ENCODE peak calls at places on chromosomes 1 and 21, in five cellular contexts. J is CD8-positive, alpha-beta T cell; K is caudate nucleus; N is dorsolateral prefrontal cortex; Z is GM23338. O is an unnamed sample.

GRCh38 chr1:76162254-76162653 is 87.7 kb downstream of the ST6GALNAC3 start:
- DNase-seq in J (no peak), K (no peak), N (no peak), Z (no peak), O (no peak)

GRCh38 chr1:242083742-242084141 is 84.8 kb upstream of the MAP1LC3C start:
- DNase-seq in J (no peak), K (no peak), N (no peak), Z (no peak), O (no peak)

GRCh38 chr1:204358145-204358544 is 1.6 kb downstream of the PLEKHA6 start:
- DNase-seq in J (no peak), K (no peak), N (no peak), Z (no peak), O (no peak)

GRCh38 chr1:39293375-39294070 is 89.0 kb downstream of the MACF1 start:
- DNase-seq in J (no peak), K (no peak), N (no peak), Z (no peak), O (no peak)

GRCh38 chr1:14366361-14367018 is 232.0 kb upstream of the KAZN start:
- DNase-seq in J (no peak), K (no peak), N (no peak), Z (peak), O (peak)

GRCh38 chr1:3902546-3902945 is 2.5 kb upstream of the C1orf174 start:
- DNase-seq in J (no peak), K (no peak), N (no peak), Z (no peak), O (no peak)

GRCh38 chr1:165355221-165355976 is 1.1 kb downstream of the LMX1A start:
- DNase-seq in J (no peak), K (no peak), N (no peak), Z (peak), O (peak)

GRCh38 chr1:29398431-29398830 is 162.1 kb downstream of the PTPRU start:
- DNase-seq in J (no peak), K (no peak), N (no peak), Z (no peak), O (no peak)

GRCh38 chr21:28193189-28193588 is 799.5 kb downstream of the LTN1 start:
- DNase-seq in J (no peak), K (no peak), N (no peak), Z (peak), O (no peak)

GRCh38 chr1:213720032-213720431 is 267.7 kb upstream of the PROX1 start:
- DNase-seq in J (no peak), K (no peak), N (no peak), Z (no peak), O (no peak)

GRCh38 chr1:95169544-95169943 is 52.4 kb downstream of the TLCD4 start:
- DNase-seq in J (no peak), K (no peak), N (no peak), Z (no peak), O (no peak)

GRCh38 chr1:106456832-106457231 is 599.6 kb upstream of the PRMT6 start:
- DNase-seq in J (no peak), K (no peak), N (no peak), Z (no peak), O (no peak)

GRCh38 chr21:38794978-38795377 is 10.8 kb upstream of the ETS2 start:
- DNase-seq in J (no peak), K (no peak), N (no peak), Z (no peak), O (no peak)
- H3K27ac ChIP-seq in J (no peak), K (no peak), N (no peak), Z (no peak), O (no peak)

GRCh38 chr1:155942578-155943141 is 1.2 kb downstream of the RXFP4 start:
- DNase-seq in J (no peak), K (no peak), N (no peak), Z (no peak), O (no peak)
- H3K27ac ChIP-seq in J (no peak), K (peak), N (peak), Z (no peak), O (no peak)

GRCh38 chr1:32613472-32613871 is 36.9 kb downstream of the ZBTB8OS start:
- DNase-seq in J (no peak), K (no peak), N (no peak), Z (no peak), O (no peak)

GRCh38 chr1:32609180-32609579 is 41.2 kb downstream of the ZBTB8OS start:
- DNase-seq in J (no peak), K (no peak), N (no peak), Z (no peak), O (no peak)

GRCh38 chr1:32611859-32612188 is 38.5 kb downstream of the ZBTB8OS start:
- DNase-seq in J (no peak), K (no peak), N (no peak), Z (no peak), O (no peak)

GRCh38 chr1:32606972-32607371 is 43.4 kb downstream of the ZBTB8OS start:
- DNase-seq in J (no peak), K (no peak), N (no peak), Z (no peak), O (no peak)

GRCh38 chr1:32612189-32612881 is 38.0 kb downstream of the ZBTB8OS start:
- DNase-seq in J (peak), K (peak), N (peak), Z (peak), O (peak)
- H3K27ac ChIP-seq in J (no peak), K (no peak), N (peak), Z (peak), O (no peak)

GRCh38 chr1:205532996-205533728 is 28.7 kb downstream of the CDK18 start:
- DNase-seq in J (no peak), K (no peak), N (peak), Z (no peak), O (peak)
- H3K27ac ChIP-seq in J (no peak), K (no peak), N (no peak), Z (no peak), O (peak)

DNA sequence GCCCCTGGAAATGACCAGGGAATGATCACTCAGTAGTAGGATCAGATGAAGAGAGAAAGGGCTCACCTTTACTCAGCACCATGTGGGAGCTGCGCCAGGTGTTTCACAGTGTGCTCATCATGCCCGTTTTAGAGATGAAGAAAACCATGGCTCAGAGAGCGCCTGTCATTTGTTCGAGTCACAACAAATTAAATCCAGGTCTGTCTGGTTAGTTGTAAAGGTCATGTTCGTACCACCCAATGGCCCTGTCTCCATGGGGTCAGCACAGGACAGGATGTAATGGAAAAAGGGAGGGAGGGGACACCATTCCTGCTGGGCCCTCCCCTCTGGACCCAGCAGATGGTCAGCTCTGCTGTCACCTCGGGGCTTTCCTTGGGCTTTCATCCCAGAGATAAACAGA is 15.2 kb downstream of the KIRREL1 start:
- DNase-seq in J (no peak), K (no peak), N (no peak), Z (no peak), O (no peak)
- H3K27ac ChIP-seq in J (no peak), K (no peak), N (no peak), Z (no peak), O (peak)

GRCh38 chr1:152997911-152998310 is 3.6 kb upstream of the SPRR3 start:
- DNase-seq in J (no peak), K (no peak), N (no peak), Z (no peak), O (no peak)

GRCh38 chr1:152999818-153000217 is 1.7 kb upstream of the SPRR3 start:
- DNase-seq in J (no peak), K (no peak), N (no peak), Z (no peak), O (no peak)

GRCh38 chr1:152995838-152996237 is 5.7 kb upstream of the SPRR3 start:
- DNase-seq in J (no peak), K (no peak), N (no peak), Z (no peak), O (no peak)

GRCh38 chr1:152998476-152998875 is 3.1 kb upstream of the SPRR3 start:
- DNase-seq in J (no peak), K (no peak), N (no peak), Z (no peak), O (no peak)

GRCh38 chr1:152996633-152997385 is 4.7 kb upstream of the SPRR3 start:
- DNase-seq in J (no peak), K (no peak), N (no peak), Z (peak), O (no peak)
- H3K27ac ChIP-seq in J (no peak), K (peak), N (no peak), Z (no peak), O (no peak)

GRCh38 chr1:116909511-116910378 is at the start of gene PTGFRN:
- DNase-seq in J (no peak), K (no peak), N (no peak), Z (peak), O (peak)

GRCh38 chr1:116911166-116911553 is 1.4 kb downstream of the PTGFRN start:
- DNase-seq in J (no peak), K (no peak), N (no peak), Z (no peak), O (peak)

GRCh38 chr1:116908821-116909510 is 750 bp upstream of the PTGFRN start:
- DNase-seq in J (no peak), K (no peak), N (no peak), Z (peak), O (peak)

GRCh38 chr1:116911779-116912469 is 2.2 kb downstream of the PTGFRN start:
- DNase-seq in J (no peak), K (no peak), N (no peak), Z (no peak), O (no peak)

GRCh38 chr1:116910379-116911165 is 856 bp downstream of the PTGFRN start:
- DNase-seq in J (no peak), K (no peak), N (no peak), Z (peak), O (peak)
- H3K27ac ChIP-seq in J (no peak), K (peak), N (peak), Z (no peak), O (no peak)

GRCh38 chr1:17012775-17013501 is 1.2 kb upstream of the ATP13A2 start:
- DNase-seq in J (no peak), K (no peak), N (no peak), Z (peak), O (peak)
- H3K27ac ChIP-seq in J (no peak), K (no peak), N (no peak), Z (peak), O (no peak)

O was measured in endodermal cell.